ENCODE peak calls at places on chromosomes 4 and X, in eight cellular contexts. S, H, M, C, J, B, Q and T are unnamed samples.

GRCh38 chrX:148723551-148723950 is 223.1 kb downstream of the AFF2 start:
- DNase-seq in Q (no peak), M (no peak), J (no peak), S (no peak), H (no peak), C (no peak), B (no peak), T (no peak)

GRCh38 chrX:106999002-106999975 is 723 bp downstream of the MORC4 start:
- DNase-seq in M (peak; percentile 61), J (peak; percentile 43), Q (peak; percentile 37), C (peak; percentile 17), S (peak; percentile 33), B (no peak), H (peak; percentile 70), T (peak; percentile 12)

GRCh38 chr4:40232610-40233009 is 35.8 kb downstream of the RHOH start:
- DNase-seq in Q (no peak), J (no peak), B (no peak), C (no peak), M (no peak), S (no peak), H (no peak), T (no peak)

GRCh38 chr4:140901736-140902336 is 145.7 kb upstream of the TBC1D9 start:
- DNase-seq in S (no peak), B (no peak), J (no peak), C (no peak), M (no peak), H (no peak), Q (no peak), T (no peak)

GRCh38 chrX:154799554-154800348 is 5.5 kb downstream of the MPP1 start:
- DNase-seq in J (no peak), B (no peak), Q (no peak), M (peak; percentile 62), H (peak; percentile 67), C (no peak), S (no peak), T (no peak)

GRCh38 chr4:39636786-39637185 is 1.9 kb downstream of the SMIM14 start:
- DNase-seq in J (no peak), S (peak; percentile 35), H (no peak), C (no peak), B (no peak), M (peak; percentile 47), Q (peak; percentile 21), T (no peak)

GRCh38 chr4:116005037-116005805 is 891.8 kb upstream of the NDST4 start:
- DNase-seq in B (no peak), J (no peak), H (no peak), Q (no peak), C (no peak), M (peak; percentile 3), S (no peak), T (no peak)

GRCh38 chr4:6079965-6080364 is 61.7 kb upstream of the C4orf50 start:
- DNase-seq in Q (no peak), H (peak; percentile 31), J (no peak), B (no peak), S (no peak), M (no peak), C (no peak), T (no peak)

GRCh38 chr4:77418333-77418732 is 187.3 kb upstream of the CXCL13 start:
- DNase-seq in C (no peak), B (no peak), J (no peak), M (no peak), Q (no peak), H (peak; percentile 50), S (no peak), T (no peak)

GRCh38 chr4:15238720-15239119 is 189.1 kb upstream of the C1QTNF7 start:
- DNase-seq in S (peak; percentile 62), H (peak; percentile 80), C (no peak), B (no peak), M (peak; percentile 70), J (peak; percentile 38), Q (peak; percentile 20), T (no peak)

GRCh38 chr4:189858445-189858844 is 82.2 kb upstream of the FRG1 start:
- DNase-seq in S (no peak), B (no peak), M (no peak), J (no peak), H (no peak), C (no peak), Q (no peak), T (no peak)

GRCh38 chrX:108088511-108088910 is 2.8 kb downstream of the PSMD10 start:
- DNase-seq in B (no peak), M (no peak), S (no peak), J (no peak), C (no peak), Q (no peak), H (no peak), T (no peak)

GRCh38 chr4:73539386-73539785 is 57.8 kb downstream of the AFM start:
- DNase-seq in H (no peak), B (no peak), C (no peak), Q (no peak), M (peak; percentile 26), J (no peak), S (no peak), T (no peak)

GRCh38 chr4:134465417-134465816 is 263.8 kb upstream of the PABPC4L start:
- DNase-seq in Q (no peak), M (no peak), C (no peak), S (no peak), J (no peak), H (peak; percentile 47), B (no peak), T (no peak)

GRCh38 chrX:130385520-130385919 is at the start of gene GPR119:
- DNase-seq in B (no peak), S (no peak), M (no peak), H (no peak), C (no peak), Q (no peak), J (no peak), T (no peak)

GRCh38 chrX:150546711-150547153 is 21.7 kb upstream of the MTM1 start:
- DNase-seq in S (no peak), J (no peak), C (peak; percentile 16), Q (no peak), M (peak; percentile 4), B (no peak), H (no peak), T (no peak)

GRCh38 chrX:39795591-39795990 is 302.2 kb downstream of the BCOR start:
- DNase-seq in J (no peak), M (no peak), C (no peak), S (no peak), H (no peak), B (no peak), Q (no peak), T (no peak)

GRCh38 chr4:678331-678734 is 4.0 kb downstream of the MYL5 start:
- DNase-seq in H (no peak), J (no peak), C (no peak), S (no peak), Q (no peak), B (no peak), M (no peak), T (no peak)

GRCh38 chr4:105741548-105741947 is 33.0 kb downstream of the GSTCD start:
- DNase-seq in Q (no peak), J (no peak), C (no peak), H (no peak), M (peak; percentile 9), S (peak; percentile 12), B (no peak), T (no peak)

GRCh38 chr4:28073860-28074555 is 1213.4 kb downstream of the STIM2 start:
- DNase-seq in B (no peak), C (no peak), M (no peak), S (no peak), Q (no peak), J (no peak), H (peak; percentile 69), T (no peak)
- TF ChIP-seq CTCF in B (no peak), C (no peak), M (no peak), S (peak; percentile 12), Q (no peak), J (no peak), H (peak; percentile 71), T (peak; percentile 32)

GRCh38 chr4:158211288-158211687 is 1.0 kb downstream of the TMEM144 start:
- DNase-seq in B (no peak), C (no peak), H (no peak), S (no peak), J (no peak), Q (no peak), M (no peak), T (no peak)
- H3K4me3 ChIP-seq in B (peak overlapping the region; percentile 67), C (no peak overlapping the region), H (peak overlapping the region; percentile 83), S (peak overlapping the region; percentile 57), J (no peak overlapping the region), Q (peak overlapping the region; percentile 54), M (peak overlapping the region; percentile 50), T (peak overlapping the region; percentile 60)

GRCh38 chr4:3209551-3210325 is 39.2 kb upstream of the MSANTD1 start:
- DNase-seq in H (no peak), B (peak; percentile 37), C (no peak), J (no peak), Q (no peak), S (no peak), M (no peak), T (no peak)

GRCh38 chr4:3208826-3209225 is 40.1 kb upstream of the MSANTD1 start:
- DNase-seq in H (no peak), B (peak; percentile 39), C (no peak), Q (no peak), S (no peak), M (no peak), J (no peak), T (no peak)

GRCh38 chr4:3205995-3206394 is 43.0 kb upstream of the MSANTD1 start:
- DNase-seq in M (no peak), C (no peak), H (no peak), J (no peak), B (peak; percentile 24), S (no peak), Q (no peak), T (no peak)

GRCh38 chr4:3206439-3207100 is 42.4 kb upstream of the MSANTD1 start:
- DNase-seq in B (peak; percentile 3), M (no peak), S (no peak), J (no peak), Q (no peak), H (no peak), C (no peak), T (no peak)

DNA sequence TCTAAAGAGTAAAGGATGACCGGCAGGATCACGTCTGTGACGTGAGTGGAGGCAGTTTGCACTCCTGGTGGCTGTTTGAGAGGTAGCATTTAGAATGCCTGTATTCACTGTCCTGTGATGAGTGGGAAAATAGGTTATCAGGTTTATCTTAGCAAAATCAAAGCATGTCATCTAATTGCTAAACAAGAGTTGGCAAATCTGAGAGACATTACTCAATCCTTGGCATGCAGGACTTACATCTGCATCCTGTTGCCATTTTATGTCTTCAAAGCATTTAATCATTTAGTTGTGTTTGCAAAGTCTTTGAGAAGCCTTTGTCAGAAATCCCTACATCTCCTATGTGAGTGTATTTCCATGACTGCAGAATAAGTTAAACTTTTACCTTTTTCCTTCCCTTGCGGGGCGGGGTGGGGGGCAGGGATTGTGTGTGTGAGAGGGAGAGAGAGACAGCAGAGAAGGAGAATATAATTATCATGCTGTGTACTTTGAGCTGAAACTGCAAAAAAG is 41.4 kb upstream of the MSANTD1 start:
- DNase-seq in H (no peak), J (no peak), M (peak; percentile 21), B (peak; percentile 7), Q (no peak), C (no peak), S (no peak), T (no peak)
- TF ChIP-seq CTCF in H (peak; percentile 41), J (no peak), M (no peak), B (no peak), Q (no peak), C (no peak), S (no peak), T (no peak)

DNA sequence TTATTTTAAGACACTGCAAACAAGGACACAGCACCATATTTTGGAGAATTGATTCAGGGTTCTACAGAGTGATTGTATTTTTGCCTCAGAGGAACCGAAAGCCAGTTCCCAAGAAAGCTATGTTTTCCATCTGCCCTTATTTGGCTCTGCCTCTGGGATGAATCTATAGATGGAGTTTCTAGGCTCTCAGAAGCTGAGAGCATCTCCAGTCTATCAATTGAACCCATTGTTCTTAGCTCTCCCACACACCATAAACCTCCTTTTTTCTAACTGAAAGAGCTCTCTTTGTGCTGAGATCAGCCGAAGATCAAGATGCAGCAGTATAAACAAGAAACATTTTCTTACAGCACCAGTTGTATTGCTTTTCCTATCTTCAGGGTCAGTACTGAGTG is 16.9 kb downstream of the PLP1 start:
- DNase-seq in J (no peak), B (no peak), C (no peak), H (no peak), Q (no peak), M (no peak), S (no peak), T (no peak)
- H3K4me3 ChIP-seq in J (no peak overlapping the region), B (no peak overlapping the region), C (no peak overlapping the region), H (no peak overlapping the region), Q (no peak overlapping the region), M (peak overlapping the region; percentile 43), S (peak overlapping the region; percentile 10), T (no peak overlapping the region)